ENCODE peak calls at places on chromosome 10, in eight cellular contexts. O is GM23338, E is trophoblast cell, P is fibroblast of lung, W is IMR-90, D is astrocyte, X is spleen, U is transverse colon. H is an unnamed sample. For H3K4me1, the result is how much of the 10 kb centered on the place peaks cover.

GRCh38 chr10:1372212-1372611 is 316.0 kb downstream of the WDR37 start:
- DNase-seq in E (no peak), D (no peak), P (no peak), U (no peak), O (no peak), W (no peak), X (no peak), H (no peak)

GRCh38 chr10:79045566-79046175 is 23.1 kb upstream of the ZMIZ1 start:
- DNase-seq in O (no peak), D (no peak), E (no peak), X (peak), W (no peak), U (no peak), P (no peak), H (no peak)

GRCh38 chr10:62744136-62744535 is 60.4 kb upstream of the ADO start:
- DNase-seq in X (no peak), O (no peak), U (no peak), P (peak), E (no peak), W (peak), D (peak), H (no peak)

GRCh38 chr10:24866615-24867583 is 85.5 kb downstream of the PRTFDC1 start:
- DNase-seq in D (peak), X (no peak), P (peak), E (no peak), O (peak), U (peak), W (peak), H (peak)

GRCh38 chr10:97713351-97713827 is at the start of gene MARVELD1:
- DNase-seq in P (peak), D (peak), W (peak), X (no peak), U (peak), E (no peak), O (peak), H (no peak)

GRCh38 chr10:29728541-29729049 is 93.8 kb upstream of the SVIL start:
- DNase-seq in X (no peak), O (peak), E (no peak), U (no peak), W (no peak), D (no peak), P (no peak), H (no peak)

GRCh38 chr10:5942471-5942870 is 34.9 kb downstream of the IL15RA start:
- DNase-seq in W (no peak), D (no peak), X (peak), E (no peak), P (no peak), U (no peak), O (no peak), H (no peak)

GRCh38 chr10:1578392-1579140 is 158.8 kb downstream of the ADARB2 start:
- DNase-seq in O (no peak), X (no peak), E (no peak), D (no peak), W (no peak), U (no peak), P (no peak), H (no peak)

GRCh38 chr10:60312818-60313588 is 76.7 kb downstream of the ANK3 start:
- DNase-seq in X (no peak), P (peak), W (peak), E (no peak), O (no peak), U (no peak), D (peak), H (peak)

GRCh38 chr10:60944159-60944909 is at the start of gene RHOBTB1:
- DNase-seq in U (peak), W (peak), E (peak), O (peak), D (peak), P (peak), X (peak), H (no peak)

GRCh38 chr10:77285529-77286182 is 352.0 kb downstream of the KCNMA1 start:
- DNase-seq in D (no peak), O (no peak), X (no peak), U (no peak), E (no peak), P (no peak), W (no peak), H (no peak)

GRCh38 chr10:66924674-66925345 is 1.0 kb upstream of the LRRTM3 start:
- DNase-seq in W (no peak), E (no peak), P (no peak), O (peak), D (no peak), U (no peak), X (no peak), H (no peak)

GRCh38 chr10:110007171-110007700 is 548 bp upstream of the ADD3 start:
- DNase-seq in O (no peak), U (no peak), D (no peak), X (no peak), P (no peak), E (no peak), W (peak), H (peak)

GRCh38 chr10:3538291-3538849 is 246.6 kb downstream of the KLF6 start:
- DNase-seq in D (peak), O (no peak), X (no peak), P (no peak), U (no peak), E (no peak), W (no peak), H (no peak)

GRCh38 chr10:45410807-45411606 is 37.0 kb downstream of the ALOX5 start:
- DNase-seq in X (no peak), W (no peak), P (no peak), O (no peak), D (peak), E (no peak), U (no peak), H (no peak)

GRCh38 chr10:62093863-62094291 is 174.8 kb downstream of the RTKN2 start:
- DNase-seq in W (peak), D (peak), P (peak), O (no peak), U (no peak), E (no peak), X (no peak), H (peak)

GRCh38 chr10:80894339-80894791 is 356.7 kb downstream of the SH2D4B start:
- DNase-seq in W (no peak), X (no peak), U (no peak), D (no peak), E (no peak), P (no peak), O (peak), H (no peak)

GRCh38 chr10:1308415-1308814 is 252.2 kb downstream of the WDR37 start:
- DNase-seq in D (no peak), E (no peak), W (no peak), O (no peak), X (no peak), P (no peak), U (no peak), H (no peak)

GRCh38 chr10:47346572-47347302 is 1.4 kb upstream of the RBP3 start:
- DNase-seq in U (no peak), O (no peak), W (no peak), P (peak), D (no peak), E (no peak), X (peak), H (peak)

GRCh38 chr10:21547246-21547645 is 13.2 kb downstream of the MLLT10 start:
- DNase-seq in U (no peak), O (no peak), W (no peak), X (no peak), D (no peak), P (no peak), E (no peak), H (no peak)

GRCh38 chr10:91163709-91164474 is 56.6 kb upstream of the PCGF5 start:
- DNase-seq in W (peak), O (peak), P (peak), E (peak), U (peak), X (peak), D (peak), H (peak)

GRCh38 chr10:79384773-79385391 is 37.6 kb downstream of the PPIF start:
- DNase-seq in P (no peak), W (no peak), E (no peak), X (peak), D (no peak), U (no peak), O (no peak), H (no peak)

GRCh38 chr10:75499556-75499955 is 68.1 kb downstream of the LRMDA start:
- DNase-seq in E (no peak), D (no peak), X (no peak), O (no peak), U (no peak), W (no peak), P (no peak), H (no peak)
- H3K4me1 ChIP-seq in E (under half), D (under half), X (under half), O (under half), U (under half), W (under half), P (under half), H (under half)

DNA sequence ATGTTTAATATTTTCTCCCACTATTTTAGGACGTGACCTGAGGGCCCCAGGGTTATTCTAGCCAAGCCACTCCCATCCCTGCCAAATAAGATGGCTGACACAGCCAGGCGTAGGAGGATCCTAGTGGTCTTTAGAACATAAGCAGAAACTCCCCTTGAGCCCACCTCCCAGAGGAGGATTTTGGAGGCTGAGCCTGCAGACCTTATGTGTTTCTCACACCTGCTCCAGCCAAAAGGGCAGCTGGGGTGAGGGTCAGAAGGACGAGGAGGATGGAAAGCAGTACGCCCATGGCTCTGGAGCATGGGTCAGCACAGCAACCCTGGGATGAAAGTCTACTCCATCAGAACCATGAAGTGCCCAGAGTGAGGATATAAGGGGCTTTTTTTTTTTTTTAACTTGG is 39.9 kb downstream of the PDLIM1 start:
- DNase-seq in X (no peak), W (no peak), E (no peak), O (no peak), P (no peak), D (no peak), U (no peak), H (no peak)
- H3K4me1 ChIP-seq in X (under half), W (under half), E (under half), O (under half), P (under half), D (under half), U (under half), H (under half)

DNA sequence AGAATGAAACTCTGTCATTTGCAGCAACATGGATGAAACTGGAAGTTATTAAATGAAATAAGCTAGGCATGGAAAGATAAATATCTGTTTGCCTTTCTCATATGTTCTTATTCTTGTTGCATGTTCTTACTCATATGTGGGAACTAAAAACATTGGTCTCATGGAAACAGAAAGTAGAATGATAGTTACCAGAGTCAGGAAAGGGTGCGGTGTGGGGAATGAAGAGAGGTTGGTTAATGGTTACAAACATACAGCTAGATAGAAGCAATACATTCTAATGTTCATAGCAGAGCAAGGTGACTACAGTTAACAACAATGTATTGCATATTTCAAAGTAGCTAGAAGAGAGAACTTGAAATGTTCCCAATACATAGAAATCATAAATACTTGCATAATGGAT is 105.1 kb downstream of the FAM107B start:
- DNase-seq in W (no peak), O (no peak), P (no peak), U (no peak), E (no peak), D (no peak), X (no peak), H (no peak)
- H3K4me1 ChIP-seq in W (under half), O (under half), P (under half), U (half or more), E (under half), D (under half), X (under half), H (under half)

DNA sequence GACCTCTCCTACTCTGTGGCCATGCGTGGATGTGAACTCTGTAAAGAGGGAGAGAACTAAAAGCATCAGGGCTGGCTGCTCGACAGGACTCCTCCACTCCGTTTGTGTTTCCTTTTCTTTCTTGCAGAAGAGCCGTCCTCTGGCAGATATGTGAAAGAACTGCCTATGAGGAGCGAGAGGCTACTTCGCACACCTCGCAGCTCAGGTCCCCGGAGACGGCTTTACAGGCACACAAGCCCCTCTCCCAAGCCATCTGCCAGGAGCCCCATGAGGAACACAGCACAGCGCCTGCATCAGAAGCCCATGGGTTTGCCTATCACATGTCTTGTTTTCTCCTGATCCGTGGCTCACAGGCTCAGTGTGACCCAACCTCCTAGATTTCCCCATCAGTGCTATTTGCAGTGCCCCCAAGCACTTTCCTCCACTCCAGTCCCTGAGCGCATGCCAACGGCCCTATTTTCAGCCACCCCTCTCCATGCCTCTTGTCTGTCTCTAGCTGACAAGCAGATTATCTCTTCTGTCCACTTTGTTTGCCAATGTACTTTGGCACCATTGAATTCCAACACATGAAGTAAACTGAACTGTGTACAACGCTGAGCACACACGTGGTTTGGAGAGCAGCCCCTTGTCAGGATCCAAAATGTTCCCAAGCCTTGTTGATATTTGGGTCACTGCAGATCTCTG is 164.3 kb upstream of the AKR1E2 start:
- DNase-seq in D (no peak), P (peak), X (peak), U (peak), E (no peak), O (no peak), W (no peak), H (no peak)
- H3K4me1 ChIP-seq in D (under half), P (under half), X (under half), U (under half), E (under half), O (under half), W (under half), H (under half)

DNA sequence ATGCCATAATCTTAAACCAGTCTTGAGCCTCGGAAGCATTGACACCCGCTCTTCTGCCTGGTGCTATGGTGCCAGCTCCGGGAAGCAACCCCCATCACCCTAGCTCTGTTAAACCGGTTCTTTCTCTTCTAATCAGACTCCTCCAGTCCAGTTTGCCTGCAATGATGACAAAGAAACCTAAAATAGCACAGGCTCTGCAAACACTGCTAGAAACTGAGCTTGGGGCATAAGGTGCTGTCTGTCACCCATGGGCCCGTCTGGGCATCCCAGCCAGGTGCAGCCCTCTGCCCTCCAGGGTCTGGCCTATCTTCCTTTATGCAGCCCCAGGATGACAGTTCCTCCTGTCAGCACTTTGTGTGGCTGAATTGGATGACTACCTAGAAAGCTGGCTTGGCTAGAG is 14.2 kb upstream of the CAMK2G start:
- DNase-seq in W (peak), E (peak), X (no peak), O (no peak), P (peak), D (no peak), U (no peak), H (peak)
- H3K4me1 ChIP-seq in W (under half), E (under half), X (under half), O (under half), P (under half), D (under half), U (under half), H (under half)

GRCh38 chr10:131975003-131975402 is 6.7 kb downstream of the BNIP3 start:
- DNase-seq in W (peak), O (no peak), U (no peak), X (peak), P (no peak), E (no peak), D (no peak), H (no peak)
- H3K4me1 ChIP-seq in W (under half), O (under half), U (under half), X (under half), P (under half), E (under half), D (under half), H (under half)

H was measured in foreskin keratinocyte.